ENCODE peak calls at places on chromosomes 1 and 21, in five cellular contexts. A is stimulated activated CD8-positive, alpha-beta memory T cell treated with anti-CD3 and anti-CD28 coated beads, Interleukin-4, amount 100 ng/mL, for 1 hour; F is iPS-NIHi11; N is germinal center; I is uterus. O is an unnamed sample.

GRCh38 chr21:43905726-43906455 is 40.9 kb downstream of the AGPAT3 start:
- DNase-seq in A (no peak), F (peak; percentile 3), I (no peak), N (no peak), O (no peak)

GRCh38 chr1:167460836-167461235 is 57.5 kb downstream of the CD247 start:
- DNase-seq in F (no peak), N (no peak), I (no peak), A (no peak), O (no peak)

GRCh38 chr21:34871026-34871908 is 177.8 kb downstream of the RUNX1 start:
- DNase-seq in N (no peak), F (no peak), I (no peak), A (no peak), O (no peak)

GRCh38 chr21:46124926-46125845 is 27.3 kb downstream of the COL6A2 start:
- DNase-seq in F (peak; percentile 10), I (peak; percentile 29), N (no peak), A (no peak), O (peak; percentile 5)

GRCh38 chr1:85654066-85654782 is 54.0 kb downstream of the ZNHIT6 start:
- DNase-seq in A (no peak), N (no peak), F (no peak), I (no peak), O (no peak)

GRCh38 chr1:67713071-67713806 is 28.2 kb downstream of the GADD45A start:
- DNase-seq in N (no peak), I (peak; percentile 48), A (no peak), F (peak; percentile 33), O (no peak)

GRCh38 chr1:55049914-55050278 is 10.5 kb downstream of the PCSK9 start:
- DNase-seq in A (no peak), F (no peak), N (no peak), I (no peak), O (no peak)

GRCh38 chr1:153515504-153516394 is 20.0 kb downstream of the S100A6 start:
- DNase-seq in F (peak; percentile 30), A (no peak), N (no peak), I (no peak), O (no peak)

GRCh38 chr1:6991271-6991670 is 206.0 kb downstream of the CAMTA1 start:
- DNase-seq in F (no peak), A (no peak), I (no peak), N (no peak), O (no peak)

GRCh38 chr1:34742667-34743270 is 12.1 kb upstream of the GJB5 start:
- DNase-seq in F (peak; percentile 97), I (peak; percentile 30), N (peak; percentile 85), A (peak; percentile 42), O (peak; percentile 92)

GRCh38 chr1:223700942-223701637 is 11.2 kb upstream of the CAPN2 start:
- DNase-seq in A (no peak), N (no peak), F (peak; percentile 39), I (peak; percentile 60), O (no peak)

GRCh38 chr1:206128192-206128591 is 11.0 kb upstream of the AVPR1B start:
- DNase-seq in A (no peak), I (no peak), F (no peak), N (no peak), O (no peak)

GRCh38 chr21:26267389-26267788 is 96.8 kb upstream of the APP start:
- DNase-seq in F (no peak), A (no peak), N (no peak), I (no peak), O (no peak)

O was measured in WTC11.